ENCODE peak calls at places on chromosomes 4 and X, in seven cellular contexts. D is heart right ventricle, Y is foreskin keratinocyte, H is mammary epithelial cell, V is dorsolateral prefrontal cortex, F is GM12865, M is endothelial cell. Q is an unnamed sample.

GRCh38 chr4:2551118-2551517 is 14.7 kb downstream of the FAM193A start:
- DNase-seq in D (no peak), H (no peak), M (no peak), F (no peak), Y (no peak), V (no peak), Q (no peak)

GRCh38 chr4:152436384-152436783 is 99.5 kb downstream of the FBXW7 start:
- DNase-seq in M (no peak), V (no peak), H (no peak), F (no peak), D (no peak), Y (no peak), Q (no peak)

GRCh38 chr4:62402088-62402806 is 1202.1 kb downstream of the ADGRL3 start:
- DNase-seq in F (no peak), H (no peak), Y (no peak), M (no peak), D (no peak), V (no peak), Q (no peak)

GRCh38 chrX:82412851-82413250 is 1095.2 kb upstream of the POU3F4 start:
- DNase-seq in H (peak), F (no peak), M (no peak), V (no peak), D (no peak), Y (no peak), Q (no peak)

GRCh38 chr4:184792950-184793555 is 32.7 kb downstream of the ACSL1 start:
- DNase-seq in F (no peak), V (no peak), D (no peak), M (no peak), H (peak), Y (peak), Q (no peak)

GRCh38 chr4:185562531-185562930 is 27.2 kb upstream of the PDLIM3 start:
- DNase-seq in H (no peak), M (no peak), Y (no peak), D (no peak), V (no peak), F (no peak), Q (no peak)

GRCh38 chrX:46626566-46626965 is 53.0 kb downstream of the CHST7 start:
- DNase-seq in Y (no peak), H (no peak), F (peak), V (no peak), D (no peak), M (no peak), Q (no peak)

GRCh38 chr4:36316544-36317082 is 35.2 kb downstream of the DTHD1 start:
- DNase-seq in F (no peak), Y (peak), H (no peak), M (no peak), D (no peak), V (no peak), Q (no peak)

GRCh38 chr4:23237771-23238170 is 545.0 kb downstream of the GBA3 start:
- DNase-seq in M (no peak), F (no peak), Y (no peak), V (no peak), D (peak), H (no peak), Q (no peak)

DNA sequence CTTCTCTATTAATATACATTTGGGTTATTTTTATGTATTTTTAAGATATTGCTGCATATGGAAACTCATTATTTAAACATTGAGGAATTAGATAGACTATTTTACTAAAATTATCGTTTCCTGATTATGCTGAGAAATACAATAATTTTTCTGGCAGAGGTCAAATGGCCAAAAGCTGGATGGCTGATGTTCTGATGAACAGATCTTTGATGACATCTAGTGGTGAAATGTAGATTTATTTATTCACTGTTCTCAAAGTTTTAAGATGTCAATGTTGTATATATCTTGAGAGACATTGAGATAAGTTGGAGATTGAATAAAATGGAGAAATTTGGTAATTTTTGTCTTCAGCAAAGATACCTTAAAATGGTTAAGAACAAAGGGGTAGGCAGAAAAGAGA is 96.2 kb downstream of the UGT8 start:
- DNase-seq in D (no peak), V (no peak), M (no peak), F (peak), H (peak), Y (no peak), Q (peak)
- TF ChIP-seq CTCF in D (peak), V (peak), M (peak), F (peak), H (peak), Y (peak), Q (peak)

GRCh38 chrX:106954041-106954440 is 33.8 kb downstream of the CLDN2 start:
- DNase-seq in F (peak), D (no peak), Y (no peak), M (no peak), V (no peak), H (no peak), Q (no peak)

GRCh38 chrX:106955004-106955772 is 35.0 kb downstream of the CLDN2 start:
- DNase-seq in Y (peak), V (no peak), M (no peak), F (no peak), H (peak), D (no peak), Q (no peak)

GRCh38 chrX:106952089-106952488 is 31.9 kb downstream of the CLDN2 start:
- DNase-seq in M (no peak), Y (no peak), D (no peak), F (no peak), V (no peak), H (no peak), Q (no peak)

GRCh38 chrX:106951230-106951629 is 31.0 kb downstream of the CLDN2 start:
- DNase-seq in Y (no peak), F (no peak), M (no peak), V (no peak), H (no peak), D (no peak), Q (no peak)

GRCh38 chrX:106952988-106953387 is 32.8 kb downstream of the CLDN2 start:
- DNase-seq in Y (no peak), V (no peak), F (no peak), M (no peak), D (no peak), H (no peak), Q (no peak)
- TF ChIP-seq CTCF in Y (peak), V (peak), F (no peak), M (peak), D (no peak), H (peak), Q (peak)

DNA sequence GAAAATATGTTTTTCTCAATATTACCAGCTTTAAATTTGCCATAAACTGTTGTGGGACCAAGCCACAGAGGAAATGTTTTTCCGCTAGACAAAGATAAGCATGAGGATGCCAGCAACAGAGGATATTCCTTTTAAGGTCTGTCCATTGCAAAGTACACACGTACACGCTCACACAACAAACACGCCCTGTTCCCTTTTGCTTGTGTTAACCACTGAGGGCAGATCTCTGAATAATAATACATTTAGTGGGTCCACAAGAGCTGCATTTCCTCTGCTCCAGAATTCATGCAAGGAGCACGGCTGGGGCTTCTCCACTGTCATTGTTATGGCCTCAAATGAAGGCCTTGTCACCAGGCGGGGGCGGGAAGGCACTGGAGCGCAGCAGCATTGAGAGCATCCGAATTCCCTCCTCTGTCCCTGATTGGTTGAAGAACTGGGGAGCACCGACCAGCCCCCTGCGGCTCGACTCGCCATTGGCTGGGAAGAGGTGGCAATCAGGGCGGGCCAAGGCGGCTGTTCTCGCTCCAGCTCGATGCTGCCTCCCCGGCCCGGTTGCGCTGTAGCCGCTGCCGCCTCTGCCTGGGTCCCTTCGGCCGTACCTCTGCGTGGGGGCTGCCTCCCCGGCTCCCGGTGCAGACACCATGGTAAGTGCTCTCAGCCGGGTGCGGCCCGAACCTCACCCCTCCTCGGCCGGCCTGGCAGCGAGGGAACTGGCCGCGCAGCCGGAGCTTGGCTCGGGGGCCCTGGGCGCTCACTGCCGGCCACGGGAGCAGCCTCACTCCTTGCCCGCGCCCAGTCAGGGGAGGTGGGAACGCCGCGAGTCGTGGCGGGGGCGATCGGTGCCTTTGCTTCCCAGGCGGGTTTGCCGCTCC is at the start of gene GUCY1B1:
- DNase-seq in D (peak), V (peak), F (peak), M (peak), H (peak), Y (no peak), Q (peak)
- TF ChIP-seq CTCF in D (peak), V (peak), F (no peak), M (no peak), H (no peak), Y (peak), Q (no peak)

DNA sequence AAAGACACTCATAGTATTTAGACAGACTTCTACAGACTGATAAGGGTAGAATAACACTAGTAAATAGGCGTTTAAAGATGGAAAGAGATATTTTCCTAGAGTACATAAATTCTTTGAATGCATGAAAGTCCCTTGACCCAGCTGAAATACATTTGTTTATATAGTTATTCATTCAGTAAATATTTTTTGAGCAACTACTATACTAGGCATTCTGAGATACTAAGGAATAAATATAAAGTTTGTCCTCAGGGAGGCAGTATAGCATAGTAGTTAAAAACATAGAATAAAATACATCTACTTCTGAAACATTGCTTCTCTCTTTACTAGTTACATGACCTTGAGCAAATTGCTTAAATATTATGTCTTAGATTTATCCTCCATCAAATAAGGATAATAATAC is 27.4 kb downstream of the HMGN5 start:
- DNase-seq in M (no peak), F (peak), V (no peak), H (peak), D (no peak), Y (no peak), Q (no peak)
- TF ChIP-seq CTCF in M (no peak), F (no peak), V (peak), H (no peak), D (no peak), Y (peak), Q (no peak)

DNA sequence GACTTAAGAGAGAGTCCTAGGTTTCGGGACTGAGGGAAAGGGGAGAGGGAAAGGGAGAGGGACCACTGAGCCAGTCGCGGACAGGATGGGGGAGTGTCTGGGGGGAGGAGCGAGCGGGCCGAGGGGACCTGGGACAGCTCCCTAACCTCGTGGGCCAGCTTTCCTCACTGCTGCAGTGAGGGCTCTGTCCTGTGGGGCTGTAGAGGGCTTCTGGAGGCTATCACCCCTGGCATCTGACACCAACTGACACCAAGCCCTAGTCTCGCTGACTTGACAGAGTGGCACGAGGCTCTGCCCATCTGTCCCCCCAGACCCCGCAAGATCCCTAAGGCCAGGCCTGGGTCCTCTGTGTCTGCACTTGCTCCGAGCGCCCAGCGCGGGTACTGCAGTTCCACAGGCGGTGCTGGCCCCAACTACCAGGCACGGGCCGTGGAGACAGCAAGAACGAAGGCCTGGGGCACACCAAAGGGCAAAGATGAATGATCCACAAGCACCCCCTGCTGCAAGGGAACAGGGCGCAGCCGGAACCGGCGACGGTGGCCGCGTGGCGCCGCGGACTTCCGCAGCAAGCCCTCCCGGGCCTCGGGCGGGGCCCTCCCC is 465 bp downstream of the HAUS7 start:
- DNase-seq in H (peak), F (peak), Y (no peak), D (peak), V (peak), M (peak), Q (peak)
- TF ChIP-seq CTCF in H (no peak), F (no peak), Y (peak), D (no peak), V (no peak), M (no peak), Q (peak)

Q was measured in Calu3.